ENCODE peak calls at places on chromosomes 13 and 19, in ten cellular contexts. P is epithelial cell of esophagus; W is head of caudate nucleus; A is lower lobe of right lung; K is T follicular helper cell; B is memory B cell; V is stimulated activated CD8-positive, alpha-beta memory T cell treated with anti-CD3 and anti-CD28 coated beads, Interleukin-7, amount 100 ng/mL, for 24 hours; J is NCI-H1105; O is midbrain; U is AG09309. F is an unnamed sample.

GRCh38 chr19:50912727-50913716 is 1.8 kb upstream of the KLK4 start:
- DNase-seq in V (no peak), U (no peak), B (no peak), K (no peak), J (no peak), O (no peak), P (no peak), W (no peak), A (no peak), F (no peak)

GRCh38 chr19:9009431-9009830 is 778 bp downstream of the MUC16 start:
- DNase-seq in A (no peak), O (no peak), W (no peak), U (no peak), P (no peak), B (no peak), J (no peak), V (no peak), K (no peak), F (no peak)

GRCh38 chr13:29573190-29573589 is 22.3 kb downstream of the SLC7A1 start:
- DNase-seq in P (peak), U (no peak), J (no peak), B (no peak), K (no peak), A (no peak), O (no peak), W (no peak), V (no peak), F (peak)

GRCh38 chr13:26540319-26540718 is 17.2 kb upstream of the WASF3 start:
- DNase-seq in K (no peak), V (no peak), B (no peak), U (no peak), W (no peak), A (no peak), J (no peak), O (no peak), P (no peak), F (no peak)

GRCh38 chr13:45521292-45521691 is 56.6 kb downstream of the COG3 start:
- DNase-seq in K (no peak), P (peak), B (no peak), J (no peak), W (no peak), O (no peak), U (peak), A (no peak), V (no peak), F (no peak)

GRCh38 chr19:610801-611505 is 21.3 kb downstream of the HCN2 start:
- DNase-seq in B (no peak), A (no peak), K (peak), J (no peak), O (no peak), W (no peak), V (peak), P (no peak), U (no peak), F (no peak)

GRCh38 chr13:73090116-73090811 is 31.5 kb downstream of the KLF5 start:
- DNase-seq in K (no peak), V (no peak), U (peak), W (no peak), A (no peak), P (peak), O (no peak), J (no peak), B (no peak), F (no peak)

GRCh38 chr19:40693896-40694295 is 3.4 kb upstream of the NUMBL start:
- DNase-seq in A (no peak), K (no peak), U (no peak), W (no peak), V (no peak), J (no peak), O (no peak), B (no peak), P (no peak), F (no peak)